ENCODE peak calls at places on chromosomes 5 and 9, in nine cellular contexts. H is stimulated activated CD4-positive, alpha-beta T cell treated with anti-CD3 and anti-CD28 coated beads, TNF-alpha, amount 100 ng/mL, for 4 hours; R is prostate gland; F is retinal pigment epithelial cell; W is stimulated activated CD8-positive, alpha-beta memory T cell treated with anti-CD3 and anti-CD28 coated beads, Interleukin-15, amount 100 ng/mL, for 48 hours; Q is uterus; L is H9; P is NCI-H2081; J is sigmoid colon. N is an unnamed sample.

GRCh38 chr5:50717615-50718014 is 51.2 kb downstream of the PARP8 start:
- DNase-seq in W (no peak), L (no peak), R (no peak), Q (no peak), P (no peak), F (no peak), H (no peak), J (no peak), N (no peak)

GRCh38 chr5:123916331-123917121 is 404.5 kb downstream of the CSNK1G3 start:
- DNase-seq in R (peak; percentile 8), Q (no peak), P (no peak), F (peak; percentile 92), J (no peak), W (no peak), L (no peak), H (no peak), N (peak; percentile 69)

GRCh38 chr9:38294561-38294960 is 97.9 kb upstream of the ALDH1B1 start:
- DNase-seq in P (no peak), J (no peak), Q (no peak), W (no peak), H (no peak), F (no peak), R (no peak), L (no peak), N (no peak)

GRCh38 chr9:5455181-5455580 is 4.8 kb downstream of the CD274 start:
- DNase-seq in L (no peak), P (no peak), J (no peak), R (no peak), H (no peak), F (no peak), W (no peak), Q (no peak), N (peak; percentile 63)

GRCh38 chr5:87944553-87945320 is 323.9 kb downstream of the TMEM161B start:
- DNase-seq in J (peak; percentile 66), L (peak; percentile 76), P (peak; percentile 84), H (no peak), R (no peak), Q (peak; percentile 37), W (no peak), F (no peak), N (no peak)

GRCh38 chr5:154505567-154505966 is 27.5 kb upstream of the HAND1 start:
- DNase-seq in W (no peak), P (no peak), J (peak; percentile 65), Q (no peak), H (no peak), F (no peak), R (no peak), L (peak; percentile 65), N (no peak)

GRCh38 chr5:90054612-90055011 is 354.9 kb downstream of the CETN3 start:
- DNase-seq in R (no peak), P (no peak), J (no peak), W (no peak), Q (no peak), F (no peak), L (no peak), H (no peak), N (no peak)

GRCh38 chr5:123997354-123998215 is 485.6 kb downstream of the CSNK1G3 start:
- DNase-seq in F (peak; percentile 27), P (no peak), L (no peak), Q (no peak), J (no peak), W (no peak), H (no peak), R (no peak), N (peak; percentile 73)

GRCh38 chr9:12740845-12741244 is 34.0 kb upstream of the LURAP1L start:
- DNase-seq in F (no peak), P (no peak), Q (no peak), J (no peak), W (no peak), H (no peak), L (no peak), R (no peak), N (no peak)

GRCh38 chr9:137298401-137298982 is 3.6 kb downstream of the NRARP start:
- DNase-seq in F (no peak), L (peak; percentile 35), W (no peak), H (no peak), R (no peak), Q (no peak), J (no peak), P (no peak), N (no peak)

GRCh38 chr9:127463891-127464290 is 12.6 kb downstream of the LRSAM1 start:
- DNase-seq in H (no peak), Q (no peak), P (no peak), W (no peak), L (no peak), R (no peak), J (no peak), F (no peak), N (no peak)

GRCh38 chr5:176995896-176996767 is 10.4 kb downstream of the UIMC1 start:
- DNase-seq in W (no peak), P (no peak), R (no peak), F (no peak), J (no peak), H (no peak), L (no peak), Q (no peak), N (no peak)

GRCh38 chr5:153672347-153673090 is 182.0 kb downstream of the GRIA1 start:
- DNase-seq in J (no peak), W (no peak), H (no peak), R (no peak), P (no peak), Q (no peak), F (no peak), L (no peak), N (no peak)

GRCh38 chr9:15373201-15373530 is 49.5 kb upstream of the SNAPC3 start:
- DNase-seq in H (no peak), L (no peak), P (no peak), Q (no peak), J (no peak), W (no peak), R (no peak), F (no peak), N (no peak)

GRCh38 chr5:145981612-145982571 is 45.5 kb downstream of the SH3RF2 start:
- DNase-seq in W (no peak), H (no peak), J (no peak), P (no peak), R (peak; percentile 72), L (no peak), Q (no peak), F (no peak), N (no peak)

GRCh38 chr5:147168578-147169327 is 66.1 kb upstream of the STK32A start:
- DNase-seq in P (no peak), H (no peak), Q (no peak), R (no peak), L (no peak), J (no peak), W (no peak), F (no peak), N (peak; percentile 45)

GRCh38 chr9:117555964-117556629 is 141.2 kb upstream of the ASTN2 start:
- DNase-seq in H (no peak), R (peak; percentile 47), P (no peak), W (peak; percentile 2), J (no peak), Q (no peak), L (peak; percentile 84), F (no peak), N (no peak)

GRCh38 chr5:142494119-142494518 is 169.3 kb upstream of the SPRY4 start:
- DNase-seq in R (no peak), L (no peak), F (no peak), Q (no peak), H (no peak), J (no peak), W (no peak), P (no peak), N (no peak)

GRCh38 chr9:111601237-111602018 is 2.0 kb upstream of the PTGR1 start:
- DNase-seq in W (no peak), H (no peak), J (no peak), P (no peak), R (no peak), F (no peak), Q (no peak), L (no peak), N (no peak)

GRCh38 chr9:70229579-70229978 is 29.2 kb upstream of the SMC5 start:
- DNase-seq in R (no peak), W (no peak), Q (no peak), J (no peak), H (no peak), F (no peak), P (peak; percentile 9), L (no peak), N (no peak)

GRCh38 chr5:143449772-143450171 is 46.3 kb upstream of the NR3C1 start:
- DNase-seq in W (no peak), P (no peak), L (no peak), R (no peak), J (no peak), Q (no peak), H (no peak), F (no peak), N (no peak)

GRCh38 chr9:34501889-34502425 is 20.8 kb downstream of the ENHO start:
- DNase-seq in H (no peak), F (peak; percentile 9), J (peak; percentile 89), P (no peak), Q (peak; percentile 32), R (peak; percentile 95), W (no peak), L (peak; percentile 54), N (no peak)

GRCh38 chr5:135655326-135655725 is 76.5 kb upstream of the CXCL14 start:
- DNase-seq in P (no peak), J (no peak), F (no peak), Q (no peak), L (no peak), W (no peak), R (no peak), H (no peak), N (no peak)

GRCh38 chr5:102911973-102912372 is 156.9 kb downstream of the PAM start:
- DNase-seq in F (peak; percentile 52), P (no peak), W (no peak), H (no peak), L (no peak), Q (no peak), R (no peak), J (no peak), N (peak; percentile 73)

GRCh38 chr5:117318528-117318927 is 743.9 kb upstream of the SEMA6A start:
- DNase-seq in H (no peak), R (no peak), P (no peak), L (peak; percentile 58), W (no peak), J (no peak), F (no peak), Q (no peak), N (no peak)

GRCh38 chr5:88142801-88143692 is 125.6 kb downstream of the TMEM161B start:
- DNase-seq in H (no peak), W (no peak), J (peak; percentile 86), F (no peak), L (no peak), Q (peak; percentile 51), R (no peak), P (no peak), N (no peak)

GRCh38 chr5:93705896-93706295 is 35.5 kb downstream of the POU5F2 start:
- DNase-seq in J (no peak), W (no peak), R (no peak), H (no peak), L (no peak), Q (no peak), F (no peak), P (no peak), N (peak; percentile 57)

GRCh38 chr5:127008300-127008975 is 21.9 kb downstream of the MARCHF3 start:
- DNase-seq in F (no peak), L (no peak), Q (no peak), J (no peak), W (no peak), R (no peak), P (no peak), H (no peak), N (no peak)

GRCh38 chr9:76109953-76110352 is 219.5 kb downstream of the PCSK5 start:
- DNase-seq in L (no peak), J (no peak), P (no peak), Q (no peak), R (no peak), W (no peak), F (no peak), H (no peak), N (no peak)

GRCh38 chr5:114176356-114176755 is 185.5 kb upstream of the KCNN2 start:
- DNase-seq in L (no peak), J (no peak), H (no peak), W (no peak), R (no peak), F (peak; percentile 19), Q (no peak), P (no peak), N (peak; percentile 2)

GRCh38 chr5:179264641-179265528 is 80.4 kb downstream of the ADAMTS2 start:
- DNase-seq in H (no peak), L (peak; percentile 28), Q (no peak), J (no peak), R (no peak), F (no peak), W (no peak), P (no peak), N (no peak)

N was measured in HS-5.